ENCODE peak calls at places on chromosomes 4 and X, in six cellular contexts. C is IMR-90, B is SK-N-SH, Q is A549, O is GM12878, I is K562. G is an unnamed sample.

GRCh38 chr4:7134737-7135388 is 57.5 kb upstream of the SORCS2 start:
- DNase-seq in C (peak), B (no peak), Q (no peak), O (no peak), I (no peak), G (no peak)

GRCh38 chr4:108337923-108338322 is 169.2 kb upstream of the LEF1 start:
- DNase-seq in C (peak), B (peak), Q (no peak), O (no peak), I (no peak), G (peak)

GRCh38 chr4:184104419-184105101 is 113.1 kb downstream of the ENPP6 start:
- DNase-seq in C (no peak), B (no peak), Q (peak), O (no peak), I (no peak), G (peak)

GRCh38 chrX:147763131-147763530 is 148.6 kb upstream of the FMR1 start:
- DNase-seq in C (no peak), B (no peak), Q (no peak), O (no peak), I (no peak), G (no peak)

GRCh38 chr4:57093816-57094481 is 16.2 kb downstream of the IGFBP7 start:
- DNase-seq in C (no peak), B (no peak), Q (no peak), O (no peak), I (no peak), G (no peak)

GRCh38 chrX:10199212-10199611 is 42.4 kb downstream of the CLCN4 start:
- DNase-seq in C (peak), B (no peak), Q (no peak), O (no peak), I (no peak), G (no peak)

GRCh38 chrX:150544222-150544787 is 24.1 kb upstream of the MTM1 start:
- DNase-seq in C (no peak), B (no peak), Q (peak), O (no peak), I (no peak), G (peak)

GRCh38 chrX:30161043-30161442 is 54.3 kb upstream of the MAGEB2 start:
- DNase-seq in C (peak), B (no peak), Q (no peak), O (no peak), I (no peak), G (no peak)

GRCh38 chrX:15336023-15336413 is 695 bp upstream of the PIGA start:
- DNase-seq in C (peak), B (peak), Q (peak), O (no peak), I (peak), G (no peak)

GRCh38 chr4:83255584-83255983 is 29.0 kb downstream of the COQ2 start:
- DNase-seq in C (peak), B (no peak), Q (peak), O (no peak), I (no peak), G (no peak)

GRCh38 chr4:153705743-153706468 is 21.8 kb downstream of the TLR2 start:
- DNase-seq in C (no peak), B (no peak), Q (no peak), O (peak), I (no peak), G (no peak)

GRCh38 chr4:6252051-6252450 is 17.6 kb upstream of the WFS1 start:
- DNase-seq in C (no peak), B (no peak), Q (no peak), O (no peak), I (no peak), G (no peak)

GRCh38 chr4:184599492-184600135 is 49.6 kb downstream of the CASP3 start:
- DNase-seq in C (peak), B (no peak), Q (no peak), O (no peak), I (no peak), G (no peak)

GRCh38 chr4:102477657-102478056 is 23.5 kb upstream of the NFKB1 start:
- DNase-seq in C (peak), B (no peak), Q (no peak), O (no peak), I (no peak), G (no peak)

GRCh38 chrX:131778269-131779218 is 234.7 kb downstream of the OR13H1 start:
- DNase-seq in C (peak), B (peak), Q (peak), O (peak), I (no peak), G (no peak)

GRCh38 chrX:48599341-48599740 is 2.0 kb downstream of the WDR13 start:
- DNase-seq in C (no peak), B (no peak), Q (no peak), O (no peak), I (no peak), G (no peak)

GRCh38 chr4:26130173-26130572 is 190.6 kb upstream of the RBPJ start:
- DNase-seq in C (no peak), B (no peak), Q (no peak), O (peak), I (no peak), G (no peak)

GRCh38 chr4:78291277-78291676 is 234.2 kb downstream of the FRAS1 start:
- DNase-seq in C (no peak), B (no peak), Q (no peak), O (no peak), I (no peak), G (no peak)

GRCh38 chr4:8666581-8666980 is 74.0 kb downstream of the CPZ start:
- DNase-seq in C (no peak), B (no peak), Q (no peak), O (no peak), I (no peak), G (no peak)

GRCh38 chr4:118968006-118968405 is 79.4 kb downstream of the SYNPO2 start:
- DNase-seq in C (peak), B (no peak), Q (no peak), O (peak), I (no peak), G (no peak)

GRCh38 chrX:125170459-125170858 is 149.2 kb upstream of the TEX13C start:
- DNase-seq in C (no peak), B (no peak), Q (no peak), O (no peak), I (no peak), G (no peak)
- TF ChIP-seq SMC3 in C (no peak), B (no peak), Q (no peak), O (no peak), I (no peak), G (no peak)

GRCh38 chr4:86554641-86555040 is 39.5 kb upstream of the PTPN13 start:
- DNase-seq in C (no peak), B (no peak), Q (no peak), O (no peak), I (no peak), G (no peak)

GRCh38 chr4:86556791-86557415 is 37.2 kb upstream of the PTPN13 start:
- DNase-seq in C (no peak), B (no peak), Q (no peak), O (no peak), I (no peak), G (no peak)

GRCh38 chr4:86549163-86549788 is 44.8 kb upstream of the PTPN13 start:
- DNase-seq in C (peak), B (no peak), Q (no peak), O (no peak), I (no peak), G (no peak)

GRCh38 chr4:86547140-86547539 is 47.0 kb upstream of the PTPN13 start:
- DNase-seq in C (no peak), B (no peak), Q (no peak), O (no peak), I (no peak), G (no peak)

DNA sequence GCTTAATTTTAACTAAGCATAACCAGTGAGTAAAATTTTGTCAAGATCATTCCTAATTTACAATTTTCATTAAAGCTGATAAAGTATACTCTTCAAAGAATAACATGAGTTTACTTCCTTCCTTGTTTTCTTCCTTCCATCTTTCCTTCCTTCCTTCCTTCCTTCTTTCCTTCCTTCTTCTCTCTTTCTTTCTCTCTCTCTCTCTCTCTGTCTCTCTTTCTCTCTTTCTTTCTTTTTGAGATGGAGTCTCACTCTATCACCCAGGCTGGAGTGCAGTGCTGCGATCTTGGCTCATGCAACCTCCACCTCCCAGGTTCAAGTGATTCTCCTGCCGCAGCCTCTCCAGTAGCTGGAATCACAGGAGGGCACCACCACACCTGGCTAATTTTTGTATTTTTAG is 42.7 kb upstream of the PTPN13 start:
- DNase-seq in C (no peak), B (no peak), Q (no peak), O (no peak), I (no peak), G (no peak)
- H3K4me3 ChIP-seq in C (no peak), B (no peak), Q (no peak), O (no peak), I (no peak), G (no peak)

GRCh38 chr4:3865986-3866812 is 100.0 kb downstream of the ADRA2C start:
- DNase-seq in C (no peak), B (peak), Q (no peak), O (no peak), I (no peak), G (no peak)

GRCh38 chr4:3866813-3867129 is 100.6 kb downstream of the ADRA2C start:
- DNase-seq in C (no peak), B (no peak), Q (no peak), O (no peak), I (no peak), G (no peak)

GRCh38 chr4:3863841-3864734 is 97.9 kb downstream of the ADRA2C start:
- DNase-seq in C (no peak), B (no peak), Q (no peak), O (no peak), I (no peak), G (no peak)

GRCh38 chr4:3862640-3863420 is 96.6 kb downstream of the ADRA2C start:
- DNase-seq in C (no peak), B (no peak), Q (no peak), O (no peak), I (peak), G (no peak)

GRCh38 chr4:3864736-3865721 is 98.8 kb downstream of the ADRA2C start:
- DNase-seq in C (no peak), B (peak), Q (no peak), O (no peak), I (no peak), G (no peak)
- TF ChIP-seq SMC3 in C (no peak), B (no peak), Q (no peak), O (no peak), I (no peak), G (no peak)

GRCh38 chrX:40539214-40540142 is 41.3 kb upstream of the ATP6AP2 start:
- DNase-seq in C (peak), B (no peak), Q (no peak), O (peak), I (peak), G (no peak)
- H3K4me3 ChIP-seq in C (no peak), B (no peak), Q (no peak), O (no peak), I (no peak), G (no peak)

GRCh38 chr4:175540732-175541131 is 271.3 kb downstream of the GPM6A start:
- DNase-seq in C (no peak), B (no peak), Q (no peak), O (no peak), I (no peak), G (no peak)

GRCh38 chr4:175536852-175537453 is 275.1 kb downstream of the GPM6A start:
- DNase-seq in C (peak), B (peak), Q (peak), O (peak), I (peak), G (peak)

GRCh38 chr4:175542787-175543186 is 269.3 kb downstream of the GPM6A start:
- DNase-seq in C (no peak), B (peak), Q (no peak), O (no peak), I (no peak), G (no peak)

GRCh38 chr4:175540151-175540550 is 271.9 kb downstream of the GPM6A start:
- DNase-seq in C (no peak), B (no peak), Q (no peak), O (no peak), I (no peak), G (no peak)

GRCh38 chr4:175539498-175539897 is 272.6 kb downstream of the GPM6A start:
- DNase-seq in C (no peak), B (no peak), Q (no peak), O (no peak), I (no peak), G (no peak)
- TF ChIP-seq SMC3 in C (no peak), B (no peak), Q (no peak), O (no peak), I (no peak), G (no peak)

GRCh38 chr4:138864961-138865720 is 150.4 kb upstream of the NOCT start:
- DNase-seq in C (no peak), B (no peak), Q (no peak), O (no peak), I (no peak), G (no peak)

GRCh38 chr4:138867404-138867803 is 148.2 kb upstream of the NOCT start:
- DNase-seq in C (no peak), B (no peak), Q (no peak), O (no peak), I (no peak), G (no peak)

GRCh38 chr4:138868562-138868961 is 147.0 kb upstream of the NOCT start:
- DNase-seq in C (peak), B (no peak), Q (no peak), O (no peak), I (no peak), G (no peak)

GRCh38 chr4:138865765-138866164 is 149.8 kb upstream of the NOCT start:
- DNase-seq in C (no peak), B (no peak), Q (no peak), O (no peak), I (no peak), G (no peak)

GRCh38 chr4:138866314-138866713 is 149.3 kb upstream of the NOCT start:
- DNase-seq in C (no peak), B (no peak), Q (no peak), O (no peak), I (no peak), G (no peak)
- H3K4me3 ChIP-seq in C (no peak), B (no peak), Q (no peak), O (no peak), I (no peak), G (no peak)

DNA sequence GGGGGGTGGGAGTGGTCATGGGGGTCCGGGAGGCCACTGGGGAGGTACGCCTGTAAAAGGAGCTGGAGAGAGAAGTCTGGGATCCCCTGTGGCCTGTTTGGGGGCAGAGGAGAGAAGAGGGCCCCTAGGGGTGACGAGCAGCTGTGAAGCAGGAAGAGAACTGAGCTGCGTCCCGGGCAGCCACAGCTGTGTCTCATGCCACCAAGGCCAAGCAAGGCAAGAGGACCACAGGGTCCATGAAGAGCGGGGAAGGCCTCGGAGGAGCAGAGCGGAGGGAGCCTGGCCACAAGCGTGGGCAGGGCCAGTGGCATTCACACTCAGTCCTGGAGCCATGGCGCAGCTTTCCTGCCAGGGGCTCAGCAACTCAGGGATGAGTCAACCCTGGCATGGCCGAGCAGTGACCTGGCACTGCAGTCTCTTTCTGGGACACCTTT is 13.6 kb upstream of the NAT8L start:
- DNase-seq in C (no peak), B (no peak), Q (no peak), O (no peak), I (peak), G (no peak)
- TF ChIP-seq SMC3 in C (no peak), B (no peak), Q (no peak), O (no peak), I (no peak), G (no peak)

GRCh38 chr4:31146366-31146765 is 426.2 kb downstream of the PCDH7 start:
- DNase-seq in C (no peak), B (no peak), Q (peak), O (no peak), I (no peak), G (no peak)

GRCh38 chr4:31148990-31149389 is 428.8 kb downstream of the PCDH7 start:
- DNase-seq in C (no peak), B (no peak), Q (no peak), O (no peak), I (no peak), G (no peak)
- H3K4me3 ChIP-seq in C (no peak), B (no peak), Q (no peak), O (no peak), I (no peak), G (no peak)

GRCh38 chr4:31341601-31342375 is 621.6 kb downstream of the PCDH7 start:
- DNase-seq in C (no peak), B (no peak), Q (no peak), O (no peak), I (no peak), G (no peak)

GRCh38 chr4:31343058-31343457 is 622.9 kb downstream of the PCDH7 start:
- DNase-seq in C (no peak), B (no peak), Q (no peak), O (no peak), I (no peak), G (no peak)
- TF ChIP-seq SMC3 in C (no peak), B (no peak), Q (no peak), O (no peak), I (no peak), G (no peak)

DNA sequence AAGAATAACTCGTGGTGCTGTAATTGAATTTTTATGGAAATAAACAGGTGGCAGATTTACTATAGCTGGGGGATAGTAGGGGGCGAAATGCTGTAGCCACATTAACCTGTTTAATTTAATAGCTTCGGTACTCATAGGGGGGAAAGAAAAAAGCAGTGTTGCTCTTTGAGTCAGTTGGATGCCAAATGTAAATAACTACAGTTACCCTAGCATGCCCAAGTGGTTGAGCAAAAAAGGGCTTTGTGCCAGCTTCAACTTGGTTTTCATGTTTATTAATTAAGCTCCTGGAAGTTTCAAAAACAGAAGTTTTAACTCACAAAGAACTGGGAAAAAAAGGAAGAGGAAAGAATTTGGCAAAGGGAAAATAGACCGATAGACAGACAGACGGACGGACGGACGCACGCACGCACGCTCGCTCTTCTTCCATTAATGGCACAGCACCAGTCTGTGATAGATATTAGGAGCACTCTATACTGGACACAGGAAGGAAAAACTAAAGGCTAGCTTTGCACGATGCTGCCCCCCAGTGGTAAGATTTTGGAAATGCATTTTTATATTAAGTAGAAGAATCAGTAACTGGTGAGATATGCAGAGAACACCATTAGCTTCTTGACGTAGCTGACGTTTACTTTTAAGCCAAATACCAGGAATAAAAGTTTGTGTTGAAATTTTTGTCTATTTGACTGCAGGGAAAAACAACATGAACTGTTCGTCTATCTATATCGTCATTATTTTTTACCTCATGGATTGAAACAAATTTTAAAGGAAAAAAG is 151.8 kb downstream of the SLC7A11 start:
- DNase-seq in C (peak), B (peak), Q (peak), O (peak), I (peak), G (peak)
- H3K4me3 ChIP-seq in C (peak), B (peak), Q (peak), O (no peak), I (no peak), G (no peak)

G was measured in HepG2.